ENCODE peak calls at places on chromosomes 5 and 9, in nine cellular contexts. One of them, this sample, is unnamed.

GRCh38 chr5:180027449-180028089 is 44.0 kb downstream of the RNF130 start:
- DNase-seq in foreskin fibroblast: no peak
- DNase-seq in activated CD8-positive, alpha-beta T cell treated with anti-CD3 and anti-CD28 coated beads for 36 hours: no peak
- DNase-seq in endothelial cell: no peak
- DNase-seq in OCI-LY7: no peak
- DNase-seq in WERI-Rb-1: peak; percentile 46
- DNase-seq in A549: no peak
- DNase-seq in PC-3: no peak
- DNase-seq in fibroblast of lung: no peak
- DNase-seq in this sample: no peak

GRCh38 chr9:70832487-70832886 is 288.9 kb downstream of the TRPM3 start:
- DNase-seq in foreskin fibroblast: peak; percentile 74
- DNase-seq in activated CD8-positive, alpha-beta T cell treated with anti-CD3 and anti-CD28 coated beads for 36 hours: no peak
- DNase-seq in endothelial cell: no peak
- DNase-seq in OCI-LY7: no peak
- DNase-seq in WERI-Rb-1: no peak
- DNase-seq in A549: no peak
- DNase-seq in PC-3: no peak
- DNase-seq in fibroblast of lung: no peak
- DNase-seq in this sample: no peak

GRCh38 chr9:126327016-126327749 is 554 bp downstream of the MVB12B start:
- DNase-seq in foreskin fibroblast: peak; percentile 10
- DNase-seq in activated CD8-positive, alpha-beta T cell treated with anti-CD3 and anti-CD28 coated beads for 36 hours: peak; percentile 34
- DNase-seq in endothelial cell: no peak
- DNase-seq in OCI-LY7: peak; percentile 5
- DNase-seq in WERI-Rb-1: peak; percentile 44
- DNase-seq in A549: peak; percentile 44
- DNase-seq in PC-3: no peak
- DNase-seq in fibroblast of lung: no peak
- DNase-seq in this sample: no peak

GRCh38 chr5:14676320-14676719 is 11.8 kb downstream of the OTULIN start:
- DNase-seq in foreskin fibroblast: peak; percentile 47
- DNase-seq in activated CD8-positive, alpha-beta T cell treated with anti-CD3 and anti-CD28 coated beads for 36 hours: peak; percentile 57
- DNase-seq in endothelial cell: no peak
- DNase-seq in OCI-LY7: no peak
- DNase-seq in WERI-Rb-1: no peak
- DNase-seq in A549: no peak
- DNase-seq in PC-3: peak; percentile 53
- DNase-seq in fibroblast of lung: peak; percentile 68
- DNase-seq in this sample: no peak

GRCh38 chr9:105842023-105842644 is 147.8 kb downstream of the TMEM38B start:
- DNase-seq in foreskin fibroblast: peak; percentile 65
- DNase-seq in activated CD8-positive, alpha-beta T cell treated with anti-CD3 and anti-CD28 coated beads for 36 hours: peak; percentile 48
- DNase-seq in endothelial cell: peak; percentile 38
- DNase-seq in OCI-LY7: peak; percentile 45
- DNase-seq in WERI-Rb-1: peak; percentile 43
- DNase-seq in A549: peak; percentile 34
- DNase-seq in PC-3: peak; percentile 73
- DNase-seq in fibroblast of lung: peak; percentile 62
- DNase-seq in this sample: peak; percentile 55

GRCh38 chr5:60948738-60949137 is 3.7 kb downstream of the NDUFAF2 start:
- DNase-seq in foreskin fibroblast: no peak
- DNase-seq in activated CD8-positive, alpha-beta T cell treated with anti-CD3 and anti-CD28 coated beads for 36 hours: no peak
- DNase-seq in endothelial cell: no peak
- DNase-seq in OCI-LY7: no peak
- DNase-seq in WERI-Rb-1: no peak
- DNase-seq in A549: no peak
- DNase-seq in PC-3: no peak
- DNase-seq in fibroblast of lung: no peak
- DNase-seq in this sample: no peak

GRCh38 chr5:124111886-124112285 is 599.9 kb downstream of the CSNK1G3 start:
- DNase-seq in foreskin fibroblast: peak; percentile 75
- DNase-seq in activated CD8-positive, alpha-beta T cell treated with anti-CD3 and anti-CD28 coated beads for 36 hours: no peak
- DNase-seq in endothelial cell: no peak
- DNase-seq in OCI-LY7: no peak
- DNase-seq in WERI-Rb-1: no peak
- DNase-seq in A549: no peak
- DNase-seq in PC-3: peak; percentile 57
- DNase-seq in fibroblast of lung: no peak
- DNase-seq in this sample: no peak

GRCh38 chr5:110727025-110727314 is 499 bp upstream of the TMEM232 start:
- DNase-seq in foreskin fibroblast: peak; percentile 8
- DNase-seq in activated CD8-positive, alpha-beta T cell treated with anti-CD3 and anti-CD28 coated beads for 36 hours: no peak
- DNase-seq in endothelial cell: no peak
- DNase-seq in OCI-LY7: peak; percentile 4
- DNase-seq in WERI-Rb-1: no peak
- DNase-seq in A549: no peak
- DNase-seq in PC-3: peak; percentile 53
- DNase-seq in fibroblast of lung: no peak
- DNase-seq in this sample: no peak

GRCh38 chr9:122376791-122377190 is 6.0 kb downstream of the PTGS1 start:
- DNase-seq in foreskin fibroblast: no peak
- DNase-seq in activated CD8-positive, alpha-beta T cell treated with anti-CD3 and anti-CD28 coated beads for 36 hours: no peak
- DNase-seq in endothelial cell: no peak
- DNase-seq in OCI-LY7: no peak
- DNase-seq in WERI-Rb-1: no peak
- DNase-seq in A549: no peak
- DNase-seq in PC-3: no peak
- DNase-seq in fibroblast of lung: no peak
- DNase-seq in this sample: no peak

GRCh38 chr5:132439521-132440206 is 50.9 kb downstream of the IRF1 start:
- DNase-seq in foreskin fibroblast: peak; percentile 95
- DNase-seq in activated CD8-positive, alpha-beta T cell treated with anti-CD3 and anti-CD28 coated beads for 36 hours: peak; percentile 51
- DNase-seq in endothelial cell: no peak
- DNase-seq in OCI-LY7: no peak
- DNase-seq in WERI-Rb-1: no peak
- DNase-seq in A549: no peak
- DNase-seq in PC-3: peak; percentile 46
- DNase-seq in fibroblast of lung: peak; percentile 94
- DNase-seq in this sample: no peak

GRCh38 chr5:1324719-1325190 is 20.1 kb downstream of the CLPTM1L start:
- DNase-seq in foreskin fibroblast: no peak
- DNase-seq in activated CD8-positive, alpha-beta T cell treated with anti-CD3 and anti-CD28 coated beads for 36 hours: no peak
- DNase-seq in endothelial cell: no peak
- DNase-seq in OCI-LY7: no peak
- DNase-seq in WERI-Rb-1: peak; percentile 49
- DNase-seq in A549: no peak
- DNase-seq in PC-3: no peak
- DNase-seq in fibroblast of lung: no peak
- DNase-seq in this sample: no peak

GRCh38 chr5:66174338-66174737 is 30.2 kb downstream of the SREK1 start:
- DNase-seq in foreskin fibroblast: peak; percentile 31
- DNase-seq in activated CD8-positive, alpha-beta T cell treated with anti-CD3 and anti-CD28 coated beads for 36 hours: no peak
- DNase-seq in endothelial cell: no peak
- DNase-seq in OCI-LY7: peak; percentile 27
- DNase-seq in WERI-Rb-1: no peak
- DNase-seq in A549: no peak
- DNase-seq in PC-3: peak; percentile 21
- DNase-seq in fibroblast of lung: peak; percentile 58
- DNase-seq in this sample: no peak
- TF ChIP-seq CTCF in foreskin fibroblast: peak; percentile 27
- TF ChIP-seq CTCF in activated CD8-positive, alpha-beta T cell treated with anti-CD3 and anti-CD28 coated beads for 36 hours: no peak
- TF ChIP-seq CTCF in endothelial cell: no peak
- TF ChIP-seq CTCF in OCI-LY7: peak; percentile 72
- TF ChIP-seq CTCF in WERI-Rb-1: no peak
- TF ChIP-seq CTCF in A549: no peak
- TF ChIP-seq CTCF in PC-3: peak; percentile 25
- TF ChIP-seq CTCF in fibroblast of lung: peak; percentile 13
- TF ChIP-seq CTCF in this sample: no peak

GRCh38 chr5:39443911-39444310 is 19.1 kb upstream of the DAB2 start:
- DNase-seq in foreskin fibroblast: no peak
- DNase-seq in activated CD8-positive, alpha-beta T cell treated with anti-CD3 and anti-CD28 coated beads for 36 hours: no peak
- DNase-seq in endothelial cell: no peak
- DNase-seq in OCI-LY7: no peak
- DNase-seq in WERI-Rb-1: no peak
- DNase-seq in A549: no peak
- DNase-seq in PC-3: no peak
- DNase-seq in fibroblast of lung: no peak
- DNase-seq in this sample: no peak

GRCh38 chr5:39441838-39442237 is 17.1 kb upstream of the DAB2 start:
- DNase-seq in foreskin fibroblast: no peak
- DNase-seq in activated CD8-positive, alpha-beta T cell treated with anti-CD3 and anti-CD28 coated beads for 36 hours: no peak
- DNase-seq in endothelial cell: no peak
- DNase-seq in OCI-LY7: no peak
- DNase-seq in WERI-Rb-1: no peak
- DNase-seq in A549: no peak
- DNase-seq in PC-3: no peak
- DNase-seq in fibroblast of lung: no peak
- DNase-seq in this sample: no peak

GRCh38 chr5:39440964-39441363 is 16.2 kb upstream of the DAB2 start:
- DNase-seq in foreskin fibroblast: peak; percentile 32
- DNase-seq in activated CD8-positive, alpha-beta T cell treated with anti-CD3 and anti-CD28 coated beads for 36 hours: no peak
- DNase-seq in endothelial cell: no peak
- DNase-seq in OCI-LY7: no peak
- DNase-seq in WERI-Rb-1: no peak
- DNase-seq in A549: no peak
- DNase-seq in PC-3: no peak
- DNase-seq in fibroblast of lung: no peak
- DNase-seq in this sample: no peak

GRCh38 chr5:39437469-39437868 is 12.7 kb upstream of the DAB2 start:
- DNase-seq in foreskin fibroblast: no peak
- DNase-seq in activated CD8-positive, alpha-beta T cell treated with anti-CD3 and anti-CD28 coated beads for 36 hours: no peak
- DNase-seq in endothelial cell: no peak
- DNase-seq in OCI-LY7: no peak
- DNase-seq in WERI-Rb-1: no peak
- DNase-seq in A549: no peak
- DNase-seq in PC-3: no peak
- DNase-seq in fibroblast of lung: no peak
- DNase-seq in this sample: no peak

DNA sequence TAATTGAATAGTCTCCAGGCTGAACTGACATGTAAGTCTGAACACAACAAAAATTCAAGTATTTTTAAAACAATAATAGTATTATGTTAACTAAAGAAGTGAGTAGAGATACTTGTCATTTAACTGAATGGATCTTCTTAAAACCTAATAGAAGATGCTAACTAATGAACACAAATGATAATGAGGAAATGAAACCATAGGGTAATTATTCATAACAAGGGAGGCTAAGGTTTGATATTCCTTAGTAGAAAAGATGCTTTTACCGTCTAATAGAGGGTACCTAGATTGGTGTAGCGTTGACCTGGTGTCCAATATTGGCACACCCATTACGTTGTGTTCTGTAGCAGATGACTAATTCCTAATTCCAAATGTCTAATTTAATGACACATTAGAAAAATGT is 14.8 kb upstream of the DAB2 start:
- DNase-seq in foreskin fibroblast: no peak
- DNase-seq in activated CD8-positive, alpha-beta T cell treated with anti-CD3 and anti-CD28 coated beads for 36 hours: no peak
- DNase-seq in endothelial cell: no peak
- DNase-seq in OCI-LY7: no peak
- DNase-seq in WERI-Rb-1: no peak
- DNase-seq in A549: no peak
- DNase-seq in PC-3: no peak
- DNase-seq in fibroblast of lung: no peak
- DNase-seq in this sample: no peak
- TF ChIP-seq CTCF in foreskin fibroblast: no peak
- TF ChIP-seq CTCF in activated CD8-positive, alpha-beta T cell treated with anti-CD3 and anti-CD28 coated beads for 36 hours: no peak
- TF ChIP-seq CTCF in endothelial cell: no peak
- TF ChIP-seq CTCF in OCI-LY7: no peak
- TF ChIP-seq CTCF in WERI-Rb-1: no peak
- TF ChIP-seq CTCF in A549: no peak
- TF ChIP-seq CTCF in PC-3: no peak
- TF ChIP-seq CTCF in fibroblast of lung: no peak
- TF ChIP-seq CTCF in this sample: no peak

GRCh38 chr9:24090566-24090965 is 264.5 kb upstream of the ELAVL2 start:
- DNase-seq in foreskin fibroblast: no peak
- DNase-seq in activated CD8-positive, alpha-beta T cell treated with anti-CD3 and anti-CD28 coated beads for 36 hours: no peak
- DNase-seq in endothelial cell: no peak
- DNase-seq in OCI-LY7: no peak
- DNase-seq in WERI-Rb-1: no peak
- DNase-seq in A549: no peak
- DNase-seq in PC-3: peak; percentile 41
- DNase-seq in fibroblast of lung: no peak
- DNase-seq in this sample: no peak
- TF ChIP-seq CTCF in foreskin fibroblast: no peak
- TF ChIP-seq CTCF in activated CD8-positive, alpha-beta T cell treated with anti-CD3 and anti-CD28 coated beads for 36 hours: no peak
- TF ChIP-seq CTCF in endothelial cell: no peak
- TF ChIP-seq CTCF in OCI-LY7: no peak
- TF ChIP-seq CTCF in WERI-Rb-1: no peak
- TF ChIP-seq CTCF in A549: no peak
- TF ChIP-seq CTCF in PC-3: peak; percentile 46
- TF ChIP-seq CTCF in fibroblast of lung: no peak
- TF ChIP-seq CTCF in this sample: no peak

GRCh38 chr9:136855461-136856077 is 3.4 kb downstream of the MAMDC4 start:
- DNase-seq in foreskin fibroblast: no peak
- DNase-seq in activated CD8-positive, alpha-beta T cell treated with anti-CD3 and anti-CD28 coated beads for 36 hours: no peak
- DNase-seq in endothelial cell: peak; percentile 6
- DNase-seq in OCI-LY7: no peak
- DNase-seq in WERI-Rb-1: no peak
- DNase-seq in A549: no peak
- DNase-seq in PC-3: no peak
- DNase-seq in fibroblast of lung: no peak
- DNase-seq in this sample: no peak

GRCh38 chr9:136856078-136856474 is 3.9 kb downstream of the MAMDC4 start:
- DNase-seq in foreskin fibroblast: no peak
- DNase-seq in activated CD8-positive, alpha-beta T cell treated with anti-CD3 and anti-CD28 coated beads for 36 hours: no peak
- DNase-seq in endothelial cell: peak; percentile 9
- DNase-seq in OCI-LY7: no peak
- DNase-seq in WERI-Rb-1: no peak
- DNase-seq in A549: no peak
- DNase-seq in PC-3: no peak
- DNase-seq in fibroblast of lung: no peak
- DNase-seq in this sample: no peak

GRCh38 chr9:136857166-136857565 is 5.0 kb downstream of the MAMDC4 start:
- DNase-seq in foreskin fibroblast: no peak
- DNase-seq in activated CD8-positive, alpha-beta T cell treated with anti-CD3 and anti-CD28 coated beads for 36 hours: no peak
- DNase-seq in endothelial cell: no peak
- DNase-seq in OCI-LY7: no peak
- DNase-seq in WERI-Rb-1: no peak
- DNase-seq in A549: no peak
- DNase-seq in PC-3: no peak
- DNase-seq in fibroblast of lung: no peak
- DNase-seq in this sample: no peak

GRCh38 chr9:136857606-136858412 is 5.7 kb downstream of the MAMDC4 start:
- DNase-seq in foreskin fibroblast: no peak
- DNase-seq in activated CD8-positive, alpha-beta T cell treated with anti-CD3 and anti-CD28 coated beads for 36 hours: no peak
- DNase-seq in endothelial cell: peak; percentile 8
- DNase-seq in OCI-LY7: no peak
- DNase-seq in WERI-Rb-1: no peak
- DNase-seq in A549: no peak
- DNase-seq in PC-3: no peak
- DNase-seq in fibroblast of lung: no peak
- DNase-seq in this sample: no peak

DNA sequence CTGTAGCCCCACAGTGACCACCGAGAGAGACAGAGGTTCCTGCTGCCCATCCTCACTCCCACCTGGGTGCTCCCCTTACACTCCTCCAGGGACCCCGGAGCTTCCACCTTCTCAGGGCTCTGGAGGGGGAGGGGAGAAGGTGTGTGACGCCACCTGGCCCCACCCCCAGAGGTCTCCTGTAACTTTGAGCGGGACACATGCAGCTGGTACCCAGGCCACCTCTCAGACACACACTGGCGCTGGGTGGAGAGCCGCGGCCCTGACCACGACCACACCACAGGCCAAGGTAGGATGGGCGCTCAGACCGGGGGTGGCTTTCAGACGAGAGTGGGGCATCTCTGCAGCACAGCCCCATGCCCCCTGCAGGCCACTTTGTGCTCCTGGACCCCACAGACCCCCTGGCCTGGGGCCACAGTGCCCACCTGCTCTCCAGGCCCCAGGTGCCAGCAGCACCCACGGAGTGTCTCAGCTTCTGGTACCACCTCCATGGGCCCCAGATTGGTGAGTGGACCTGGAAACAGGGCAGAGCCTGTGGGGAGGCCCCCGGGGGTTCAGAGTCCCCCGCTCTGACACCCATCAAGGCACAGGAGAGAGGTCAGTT is 4.5 kb downstream of the MAMDC4 start:
- DNase-seq in foreskin fibroblast: no peak
- DNase-seq in activated CD8-positive, alpha-beta T cell treated with anti-CD3 and anti-CD28 coated beads for 36 hours: no peak
- DNase-seq in endothelial cell: no peak
- DNase-seq in OCI-LY7: no peak
- DNase-seq in WERI-Rb-1: no peak
- DNase-seq in A549: no peak
- DNase-seq in PC-3: no peak
- DNase-seq in fibroblast of lung: no peak
- DNase-seq in this sample: no peak
- TF ChIP-seq CTCF in foreskin fibroblast: no peak
- TF ChIP-seq CTCF in activated CD8-positive, alpha-beta T cell treated with anti-CD3 and anti-CD28 coated beads for 36 hours: no peak
- TF ChIP-seq CTCF in endothelial cell: no peak
- TF ChIP-seq CTCF in OCI-LY7: peak; percentile 21
- TF ChIP-seq CTCF in WERI-Rb-1: peak; percentile 16
- TF ChIP-seq CTCF in A549: no peak
- TF ChIP-seq CTCF in PC-3: no peak
- TF ChIP-seq CTCF in fibroblast of lung: no peak
- TF ChIP-seq CTCF in this sample: no peak

This sample was measured in GM13976.